ENCODE peak calls at places on chromosomes 6 and 20, in six cellular contexts. One of them, this sample, is unnamed.
A peak's percentile ranks its signal among the peaks of the same experiment; 100 is the strongest.

GRCh38 chr20:52231230-52231746 is 39.7 kb upstream of the ZFP64 start:
- DNase-seq in HepG2: peak; percentile 98
- DNase-seq in K562: no peak
- DNase-seq in SK-N-SH: no peak
- DNase-seq in H1: no peak
- DNase-seq in HCT116: no peak
- DNase-seq in this sample: no peak

GRCh38 chr6:40897390-40898003 is 141.5 kb downstream of the UNC5CL start:
- DNase-seq in SK-N-SH: no peak
- DNase-seq in HepG2: peak; percentile 33
- DNase-seq in HCT116: no peak
- DNase-seq in K562: no peak
- DNase-seq in H1: no peak
- DNase-seq in this sample: no peak

GRCh38 chr6:3919130-3919628 is 70.0 kb downstream of the FAM50B start:
- DNase-seq in HepG2: no peak
- DNase-seq in SK-N-SH: no peak
- DNase-seq in K562: no peak
- DNase-seq in H1: no peak
- DNase-seq in HCT116: no peak
- DNase-seq in this sample: no peak

GRCh38 chr20:38050691-38051090 is 17.1 kb downstream of the RPRD1B start:
- DNase-seq in HepG2: no peak
- DNase-seq in HCT116: no peak
- DNase-seq in K562: no peak
- DNase-seq in H1: no peak
- DNase-seq in SK-N-SH: no peak
- DNase-seq in this sample: no peak

GRCh38 chr6:110255356-110255755 is 75.1 kb downstream of the CDC40 start:
- DNase-seq in HepG2: no peak
- DNase-seq in SK-N-SH: no peak
- DNase-seq in K562: no peak
- DNase-seq in H1: peak; percentile 34
- DNase-seq in HCT116: no peak
- DNase-seq in this sample: peak; percentile 51

GRCh38 chr6:85680388-85680787 is 37.7 kb upstream of the SYNCRIP start:
- DNase-seq in H1: no peak
- DNase-seq in SK-N-SH: no peak
- DNase-seq in K562: no peak
- DNase-seq in HepG2: no peak
- DNase-seq in HCT116: no peak
- DNase-seq in this sample: no peak

GRCh38 chr6:104599821-104600658 is 259.7 kb downstream of the HACE1 start:
- DNase-seq in HCT116: no peak
- DNase-seq in H1: no peak
- DNase-seq in K562: no peak
- DNase-seq in HepG2: no peak
- DNase-seq in SK-N-SH: no peak
- DNase-seq in this sample: no peak

GRCh38 chr6:1636971-1637871 is 27.5 kb downstream of the FOXC1 start:
- DNase-seq in H1: no peak
- DNase-seq in K562: no peak
- DNase-seq in HCT116: no peak
- DNase-seq in HepG2: no peak
- DNase-seq in SK-N-SH: no peak
- DNase-seq in this sample: no peak

GRCh38 chr20:48371211-48371610 is 456.6 kb downstream of the PREX1 start:
- DNase-seq in K562: no peak
- DNase-seq in HCT116: no peak
- DNase-seq in H1: no peak
- DNase-seq in HepG2: no peak
- DNase-seq in SK-N-SH: no peak
- DNase-seq in this sample: no peak

GRCh38 chr20:45933231-45934045 is 1.0 kb upstream of the PCIF1 start:
- DNase-seq in H1: peak; percentile 79
- DNase-seq in SK-N-SH: peak; percentile 81
- DNase-seq in K562: peak; percentile 59
- DNase-seq in HepG2: peak; percentile 95
- DNase-seq in HCT116: peak; percentile 66
- DNase-seq in this sample: peak; percentile 93

GRCh38 chr6:142744836-142745235 is 200.1 kb downstream of the HIVEP2 start:
- DNase-seq in SK-N-SH: no peak
- DNase-seq in HepG2: no peak
- DNase-seq in K562: no peak
- DNase-seq in HCT116: no peak
- DNase-seq in H1: no peak
- DNase-seq in this sample: no peak

GRCh38 chr6:33324139-33324538 is 6.6 kb upstream of the ZBTB22 start:
- DNase-seq in HCT116: no peak
- DNase-seq in HepG2: no peak
- DNase-seq in K562: no peak
- DNase-seq in SK-N-SH: peak; percentile 25
- DNase-seq in H1: no peak
- DNase-seq in this sample: no peak

GRCh38 chr6:42644211-42644610 is 78.2 kb downstream of the PRPH2 start:
- DNase-seq in K562: no peak
- DNase-seq in H1: no peak
- DNase-seq in HepG2: no peak
- DNase-seq in SK-N-SH: no peak
- DNase-seq in HCT116: no peak
- DNase-seq in this sample: no peak

GRCh38 chr6:167565884-167566491 is 241.1 kb downstream of the TTLL2 start:
- DNase-seq in SK-N-SH: no peak
- DNase-seq in K562: peak; percentile 33
- DNase-seq in HepG2: peak; percentile 27
- DNase-seq in HCT116: no peak
- DNase-seq in H1: no peak
- DNase-seq in this sample: no peak

GRCh38 chr6:34120953-34121675 is 24.8 kb downstream of the GRM4 start:
- DNase-seq in SK-N-SH: peak; percentile 74
- DNase-seq in K562: no peak
- DNase-seq in HepG2: no peak
- DNase-seq in H1: no peak
- DNase-seq in HCT116: no peak
- DNase-seq in this sample: no peak

GRCh38 chr6:16438677-16439615 is 200.6 kb downstream of the GMPR start:
- DNase-seq in SK-N-SH: no peak
- DNase-seq in K562: peak; percentile 85
- DNase-seq in HCT116: no peak
- DNase-seq in H1: no peak
- DNase-seq in HepG2: no peak
- DNase-seq in this sample: peak; percentile 31

GRCh38 chr6:2911171-2911570 is 8.1 kb upstream of the SERPINB9 start:
- DNase-seq in K562: no peak
- DNase-seq in SK-N-SH: no peak
- DNase-seq in HepG2: no peak
- DNase-seq in HCT116: no peak
- DNase-seq in H1: no peak
- DNase-seq in this sample: no peak

GRCh38 chr6:158485411-158485810 is 74.5 kb upstream of the TMEM181 start:
- DNase-seq in HepG2: no peak
- DNase-seq in HCT116: no peak
- DNase-seq in K562: no peak
- DNase-seq in SK-N-SH: no peak
- DNase-seq in H1: no peak
- DNase-seq in this sample: no peak

GRCh38 chr6:75424610-75425548 is 68.7 kb downstream of the FILIP1 start:
- DNase-seq in H1: no peak
- DNase-seq in HCT116: no peak
- DNase-seq in SK-N-SH: no peak
- DNase-seq in K562: no peak
- DNase-seq in HepG2: no peak
- DNase-seq in this sample: no peak

GRCh38 chr6:44339301-44339700 is 3.1 kb upstream of the SPATS1 start:
- DNase-seq in K562: no peak
- DNase-seq in SK-N-SH: no peak
- DNase-seq in H1: no peak
- DNase-seq in HCT116: no peak
- DNase-seq in HepG2: no peak
- DNase-seq in this sample: no peak

GRCh38 chr6:167005350-167006159 is 6.4 kb downstream of the CEP43 start:
- DNase-seq in HepG2: no peak
- DNase-seq in HCT116: no peak
- DNase-seq in SK-N-SH: peak; percentile 59
- DNase-seq in H1: no peak
- DNase-seq in K562: peak; percentile 48
- DNase-seq in this sample: peak; percentile 18

GRCh38 chr6:128204621-128205020 is 303.8 kb upstream of the THEMIS start:
- DNase-seq in SK-N-SH: no peak
- DNase-seq in K562: no peak
- DNase-seq in HCT116: no peak
- DNase-seq in H1: no peak
- DNase-seq in HepG2: no peak
- DNase-seq in this sample: no peak

GRCh38 chr20:45998761-45999160 is 9.9 kb upstream of the MMP9 start:
- DNase-seq in HCT116: no peak
- DNase-seq in HepG2: no peak
- DNase-seq in H1: no peak
- DNase-seq in K562: no peak
- DNase-seq in SK-N-SH: no peak
- DNase-seq in this sample: no peak

GRCh38 chr6:21026576-21027273 is 492.5 kb downstream of the CDKAL1 start:
- DNase-seq in HepG2: no peak
- DNase-seq in HCT116: no peak
- DNase-seq in SK-N-SH: no peak
- DNase-seq in K562: no peak
- DNase-seq in H1: no peak
- DNase-seq in this sample: no peak

GRCh38 chr6:112202639-112203341 is 51.6 kb downstream of the LAMA4 start:
- DNase-seq in HepG2: no peak
- DNase-seq in K562: no peak
- DNase-seq in H1: no peak
- DNase-seq in HCT116: no peak
- DNase-seq in SK-N-SH: peak; percentile 37
- DNase-seq in this sample: no peak

GRCh38 chr6:42104095-42104806 is 38.2 kb downstream of the C6orf132 start:
- DNase-seq in K562: peak; percentile 93
- DNase-seq in HCT116: no peak
- DNase-seq in H1: peak; percentile 51
- DNase-seq in HepG2: peak; percentile 61
- DNase-seq in SK-N-SH: no peak
- DNase-seq in this sample: no peak

GRCh38 chr6:31055401-31055800 is 45.1 kb downstream of the MUC22 start:
- DNase-seq in HepG2: no peak
- DNase-seq in HCT116: no peak
- DNase-seq in K562: no peak
- DNase-seq in H1: no peak
- DNase-seq in SK-N-SH: no peak
- DNase-seq in this sample: no peak
- TF ChIP-seq JUND in HepG2: no peak
- TF ChIP-seq JUND in HCT116: no peak
- TF ChIP-seq JUND in K562: no peak
- TF ChIP-seq JUND in H1: no peak
- TF ChIP-seq JUND in SK-N-SH: no peak
- TF ChIP-seq JUND in this sample: no peak

DNA sequence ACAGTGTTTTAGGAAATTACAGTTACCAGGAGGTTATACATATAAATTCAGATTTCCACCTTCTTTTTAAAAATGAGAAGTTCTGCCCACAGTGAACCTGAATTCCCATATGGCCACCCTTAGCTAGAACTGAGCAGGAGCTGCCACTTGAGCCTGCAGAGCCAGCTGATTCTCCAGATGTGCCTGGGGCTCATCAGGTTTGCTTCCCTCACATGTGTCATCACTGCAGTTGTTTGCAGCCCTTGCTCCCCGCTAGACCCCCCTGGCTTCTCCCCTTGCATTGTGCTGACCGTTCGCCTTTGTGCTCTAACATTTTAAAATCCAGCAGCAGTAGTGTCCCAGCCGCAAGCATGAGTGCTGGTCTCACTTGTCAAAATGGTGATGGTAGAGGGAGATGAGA is 131.1 kb downstream of the UTRN start:
- DNase-seq in HepG2: no peak
- DNase-seq in SK-N-SH: no peak
- DNase-seq in HCT116: no peak
- DNase-seq in K562: no peak
- DNase-seq in H1: no peak
- DNase-seq in this sample: no peak
- TF ChIP-seq JUND in HepG2: no peak
- TF ChIP-seq JUND in SK-N-SH: no peak
- TF ChIP-seq JUND in HCT116: no peak
- TF ChIP-seq JUND in K562: no peak
- TF ChIP-seq JUND in H1: no peak
- TF ChIP-seq JUND in this sample: no peak

DNA sequence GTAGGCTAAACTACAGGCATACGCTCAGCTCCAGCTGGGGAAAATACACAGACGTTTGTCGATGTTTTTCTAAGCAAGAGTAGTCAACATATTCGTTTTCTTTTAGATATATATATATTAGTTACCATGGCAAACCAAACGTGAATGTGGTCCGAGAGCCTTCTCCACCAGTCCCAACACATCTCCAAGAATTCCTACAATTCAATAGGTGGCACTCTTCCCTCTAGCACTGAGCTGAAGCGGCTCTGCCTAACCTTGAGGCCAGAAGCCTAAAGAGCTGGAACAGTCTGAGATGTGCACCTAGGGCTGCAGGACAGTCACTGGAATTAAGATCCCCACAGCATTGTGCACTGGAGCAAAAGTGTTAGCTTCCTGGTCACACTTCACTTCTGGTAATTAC is 70.3 kb upstream of the BEND3 start:
- DNase-seq in K562: no peak
- DNase-seq in H1: no peak
- DNase-seq in SK-N-SH: peak; percentile 41
- DNase-seq in HepG2: peak; percentile 29
- DNase-seq in HCT116: no peak
- DNase-seq in this sample: no peak
- TF ChIP-seq JUND in K562: no peak
- TF ChIP-seq JUND in H1: no peak
- TF ChIP-seq JUND in SK-N-SH: no peak
- TF ChIP-seq JUND in HepG2: no peak
- TF ChIP-seq JUND in HCT116: no peak
- TF ChIP-seq JUND in this sample: no peak

GRCh38 chr6:8535505-8535904 is 100.2 kb upstream of the SLC35B3 start:
- DNase-seq in HepG2: no peak
- DNase-seq in H1: no peak
- DNase-seq in HCT116: no peak
- DNase-seq in SK-N-SH: no peak
- DNase-seq in K562: no peak
- DNase-seq in this sample: no peak

GRCh38 chr6:8526619-8527018 is 91.3 kb upstream of the SLC35B3 start:
- DNase-seq in HCT116: no peak
- DNase-seq in K562: no peak
- DNase-seq in SK-N-SH: no peak
- DNase-seq in H1: no peak
- DNase-seq in HepG2: no peak
- DNase-seq in this sample: peak; percentile 26

GRCh38 chr6:8527818-8528217 is 92.5 kb upstream of the SLC35B3 start:
- DNase-seq in H1: no peak
- DNase-seq in HepG2: no peak
- DNase-seq in HCT116: no peak
- DNase-seq in SK-N-SH: no peak
- DNase-seq in K562: no peak
- DNase-seq in this sample: no peak

GRCh38 chr6:8529250-8529649 is 93.9 kb upstream of the SLC35B3 start:
- DNase-seq in SK-N-SH: no peak
- DNase-seq in H1: no peak
- DNase-seq in HepG2: no peak
- DNase-seq in HCT116: no peak
- DNase-seq in K562: no peak
- DNase-seq in this sample: no peak

GRCh38 chr6:8530775-8531435 is 95.6 kb upstream of the SLC35B3 start:
- DNase-seq in HCT116: no peak
- DNase-seq in K562: no peak
- DNase-seq in H1: no peak
- DNase-seq in HepG2: no peak
- DNase-seq in SK-N-SH: peak; percentile 32
- DNase-seq in this sample: no peak
- TF ChIP-seq JUND in HCT116: no peak
- TF ChIP-seq JUND in K562: no peak
- TF ChIP-seq JUND in H1: no peak
- TF ChIP-seq JUND in HepG2: no peak
- TF ChIP-seq JUND in SK-N-SH: no peak
- TF ChIP-seq JUND in this sample: no peak